ENCODE peak calls at places on chromosomes 5 and 9, in seven cellular contexts. U, C, B, H, O, R and Y are unnamed samples.

GRCh38 chr5:170254056-170254455 is 21.3 kb downstream of the C5orf58 start:
- DNase-seq in C (no peak), R (no peak), U (no peak), H (peak; percentile 70), O (peak; percentile 95), B (no peak), Y (no peak)

GRCh38 chr5:61817472-61818326 is 485.6 kb downstream of the ZSWIM6 start:
- DNase-seq in H (no peak), C (peak; percentile 56), B (no peak), R (no peak), U (peak; percentile 39), O (no peak), Y (no peak)

GRCh38 chr9:26946753-26947727 is at the start of gene PLAA:
- DNase-seq in B (peak; percentile 85), H (peak; percentile 81), O (peak; percentile 83), R (peak; percentile 80), U (peak; percentile 92), C (peak; percentile 91), Y (peak; percentile 95)

GRCh38 chr5:14663734-14664269 is 716 bp upstream of the OTULIN start:
- DNase-seq in O (peak; percentile 70), H (no peak), B (no peak), U (no peak), C (peak; percentile 14), R (no peak), Y (no peak)

GRCh38 chr5:142149363-142149762 is 40.8 kb downstream of the NDFIP1 start:
- DNase-seq in H (no peak), O (no peak), B (no peak), C (no peak), R (no peak), U (no peak), Y (no peak)

GRCh38 chr5:125874717-125875116 is 548.5 kb upstream of the GRAMD2B start:
- DNase-seq in R (no peak), C (peak; percentile 18), U (no peak), O (peak; percentile 21), H (no peak), B (no peak), Y (no peak)

GRCh38 chr9:113868501-113868900 is 7.6 kb upstream of the ZNF618 start:
- DNase-seq in R (no peak), B (no peak), H (no peak), C (no peak), U (no peak), O (no peak), Y (no peak)

GRCh38 chr5:44236040-44236439 is 153.2 kb downstream of the FGF10 start:
- DNase-seq in R (no peak), U (no peak), H (no peak), O (no peak), C (no peak), B (no peak), Y (no peak)

GRCh38 chr9:4318741-4319140 is 18.9 kb upstream of the GLIS3 start:
- DNase-seq in B (no peak), C (no peak), R (no peak), H (no peak), O (no peak), U (no peak), Y (no peak)

GRCh38 chr5:43007911-43008368 is 32.2 kb downstream of the ANXA2R start:
- DNase-seq in B (peak; percentile 67), R (peak; percentile 21), C (peak; percentile 79), H (peak; percentile 80), O (peak; percentile 89), U (peak; percentile 80), Y (peak; percentile 79)

GRCh38 chr9:115775669-115776068 is 377.9 kb upstream of the PAPPA start:
- DNase-seq in U (peak; percentile 14), O (no peak), B (no peak), C (no peak), H (no peak), R (no peak), Y (no peak)

GRCh38 chr5:112968411-112969106 is 8.0 kb upstream of the DCP2 start:
- DNase-seq in C (no peak), O (no peak), B (no peak), U (peak; percentile 68), H (no peak), R (no peak), Y (no peak)

GRCh38 chr5:10695055-10695649 is 65.9 kb downstream of the DAP start:
- DNase-seq in U (peak; percentile 69), B (peak; percentile 75), C (peak; percentile 80), H (peak; percentile 11), O (no peak), R (no peak), Y (peak; percentile 62)

GRCh38 chr9:94480205-94480604 is 74.7 kb upstream of the PCAT7 start:
- DNase-seq in U (no peak), H (no peak), C (no peak), B (no peak), R (no peak), O (no peak), Y (no peak)

GRCh38 chr5:129115680-129116079 is 21.1 kb downstream of the ISOC1 start:
- DNase-seq in O (no peak), C (no peak), H (no peak), U (no peak), R (no peak), B (no peak), Y (no peak)

GRCh38 chr9:132384376-132384775 is 22.3 kb downstream of the TTF1 start:
- DNase-seq in C (no peak), R (no peak), B (no peak), H (no peak), U (no peak), O (no peak), Y (no peak)

GRCh38 chr5:150556859-150557506 is 49.1 kb downstream of the NDST1 start:
- DNase-seq in C (no peak), U (no peak), B (no peak), O (no peak), R (no peak), H (no peak), Y (no peak)

GRCh38 chr5:150557507-150557872 is 49.6 kb downstream of the NDST1 start:
- DNase-seq in R (no peak), O (no peak), B (no peak), C (no peak), U (no peak), H (no peak), Y (peak; percentile 71)

GRCh38 chr5:150559088-150559487 is 51.2 kb downstream of the NDST1 start:
- DNase-seq in R (no peak), U (no peak), B (no peak), C (no peak), O (no peak), H (no peak), Y (no peak)

GRCh38 chr5:150559701-150560100 is 51.8 kb downstream of the NDST1 start:
- DNase-seq in O (no peak), U (peak; percentile 76), H (no peak), C (no peak), B (no peak), R (no peak), Y (no peak)

GRCh38 chr5:150558088-150558621 is 50.2 kb downstream of the NDST1 start:
- DNase-seq in R (no peak), H (no peak), O (no peak), C (no peak), U (no peak), B (no peak), Y (no peak)
- TF ChIP-seq CTCF in R (no peak), H (no peak), O (no peak), C (no peak), U (no peak), B (no peak), Y (no peak)

DNA sequence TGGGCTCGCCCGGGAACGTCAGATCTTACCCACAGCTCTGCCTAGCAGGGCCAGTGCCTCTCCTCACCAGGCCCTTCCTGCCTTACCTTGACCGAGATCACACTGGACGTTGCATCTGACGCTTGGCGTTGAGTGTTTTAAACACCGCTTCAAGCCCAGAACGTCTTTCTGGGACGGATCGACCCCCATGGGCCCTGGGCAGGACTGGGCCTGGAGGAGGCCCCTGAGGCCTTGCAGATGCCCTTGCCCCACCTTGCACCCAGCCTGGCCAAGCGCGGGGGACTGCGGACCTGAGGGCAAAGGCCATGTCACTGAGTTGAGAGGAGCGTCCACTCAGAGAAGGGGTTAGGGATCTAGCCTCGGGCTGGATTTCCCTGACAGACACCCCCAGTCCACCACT is 64.3 kb upstream of the FCN2 start:
- DNase-seq in B (no peak), C (no peak), R (no peak), U (no peak), H (no peak), O (no peak), Y (no peak)
- H3K36me3 ChIP-seq in B (no peaks in the 10 kb centered on the region), C (no peaks in the 10 kb centered on the region), R (peaks cover 88% of the 10 kb centered on the region), U (peaks cover 91% of the 10 kb centered on the region), H (no peaks in the 10 kb centered on the region), O (no peaks in the 10 kb centered on the region), Y (no peaks in the 10 kb centered on the region)

DNA sequence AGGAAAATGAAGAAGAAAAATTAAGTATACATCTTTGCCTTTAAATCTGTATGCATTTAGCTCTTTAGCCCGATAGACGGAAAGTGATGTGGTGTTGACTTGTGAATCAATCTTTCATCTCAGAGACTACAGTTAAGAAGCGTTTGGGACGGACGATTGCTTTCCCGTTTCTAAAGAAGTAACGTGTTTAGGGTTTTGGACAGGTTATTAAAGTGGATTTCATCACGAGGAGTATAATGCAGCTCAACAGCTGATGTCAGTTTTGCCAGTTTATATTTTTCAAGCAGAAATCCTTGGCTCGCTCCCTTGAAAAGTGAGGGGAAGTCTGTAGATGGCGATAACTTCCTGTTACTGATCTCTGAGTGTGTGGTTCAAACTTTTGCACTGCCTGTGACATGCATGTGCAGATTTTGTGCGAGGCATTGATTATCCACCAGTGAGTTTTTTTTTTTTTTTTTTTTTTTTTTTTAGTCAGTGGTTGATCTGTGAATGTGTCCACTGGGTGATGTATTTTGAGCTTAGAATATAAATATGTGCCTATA is 1.1 kb downstream of the ADCY2 start:
- DNase-seq in C (no peak), U (no peak), B (no peak), R (no peak), H (no peak), O (no peak), Y (no peak)
- TF ChIP-seq CTCF in C (no peak), U (no peak), B (no peak), R (no peak), H (no peak), O (peak; percentile 5), Y (no peak)

GRCh38 chr5:38885208-38885607 is 39.4 kb downstream of the OSMR start:
- DNase-seq in U (no peak), R (no peak), O (no peak), B (no peak), C (no peak), H (no peak), Y (no peak)

GRCh38 chr5:38888023-38888422 is 42.2 kb downstream of the OSMR start:
- DNase-seq in B (no peak), C (peak; percentile 37), H (no peak), U (no peak), R (no peak), O (no peak), Y (no peak)

GRCh38 chr5:38891563-38891962 is 45.8 kb downstream of the OSMR start:
- DNase-seq in B (no peak), R (no peak), C (no peak), O (no peak), H (no peak), U (no peak), Y (no peak)

GRCh38 chr5:38892363-38892762 is 46.6 kb downstream of the OSMR start:
- DNase-seq in U (no peak), H (no peak), C (no peak), R (no peak), B (no peak), O (no peak), Y (no peak)

GRCh38 chr5:38889424-38889823 is 43.6 kb downstream of the OSMR start:
- DNase-seq in U (no peak), H (no peak), O (no peak), B (no peak), R (no peak), C (no peak), Y (no peak)
- H3K36me3 ChIP-seq in U (peaks cover 49% of the 10 kb centered on the region), H (no peaks in the 10 kb centered on the region), O (no peaks in the 10 kb centered on the region), B (no peaks in the 10 kb centered on the region), R (peaks cover 30% of the 10 kb centered on the region), C (no peaks in the 10 kb centered on the region), Y (peaks cover 5% of the 10 kb centered on the region)